ENCODE peak calls at places on chromosome 15, in five cellular contexts. One of them, this sample, is unnamed.

GRCh38 chr15:101323793-101324505 is 28.9 kb upstream of the SNRPA1 start:
- DNase-seq in small intestine: peak; percentile 34
- DNase-seq in SK-N-SH: no peak
- DNase-seq in iPS DF 6.9: no peak
- DNase-seq in left lung: no peak
- DNase-seq in this sample: no peak

GRCh38 chr15:31324739-31325431 is 1.8 kb upstream of the KLF13 start:
- DNase-seq in iPS DF 6.9: no peak
- DNase-seq in SK-N-SH: no peak
- DNase-seq in left lung: no peak
- DNase-seq in small intestine: no peak
- DNase-seq in this sample: no peak

GRCh38 chr15:64619880-64620839 is 155.2 kb downstream of the RBPMS2 start:
- DNase-seq in small intestine: no peak
- DNase-seq in iPS DF 6.9: no peak
- DNase-seq in SK-N-SH: no peak
- DNase-seq in left lung: no peak
- DNase-seq in this sample: no peak

GRCh38 chr15:98567951-98568350 is 80.4 kb upstream of the IGF1R start:
- DNase-seq in SK-N-SH: no peak
- DNase-seq in small intestine: no peak
- DNase-seq in iPS DF 6.9: no peak
- DNase-seq in left lung: no peak
- DNase-seq in this sample: peak; percentile 30

GRCh38 chr15:57452090-57452754 is 75.9 kb downstream of the CGNL1 start:
- DNase-seq in SK-N-SH: no peak
- DNase-seq in iPS DF 6.9: no peak
- DNase-seq in left lung: no peak
- DNase-seq in small intestine: no peak
- DNase-seq in this sample: no peak

GRCh38 chr15:95307115-95307514 is 1023.4 kb upstream of the NR2F2 start:
- DNase-seq in SK-N-SH: no peak
- DNase-seq in iPS DF 6.9: no peak
- DNase-seq in small intestine: no peak
- DNase-seq in left lung: no peak
- DNase-seq in this sample: no peak

GRCh38 chr15:23854535-23855252 is 167.6 kb upstream of the NDN start:
- DNase-seq in left lung: no peak
- DNase-seq in iPS DF 6.9: no peak
- DNase-seq in SK-N-SH: no peak
- DNase-seq in small intestine: no peak
- DNase-seq in this sample: no peak

GRCh38 chr15:71109890-71110289 is 5.4 kb upstream of the THSD4 start:
- DNase-seq in left lung: no peak
- DNase-seq in iPS DF 6.9: no peak
- DNase-seq in SK-N-SH: no peak
- DNase-seq in small intestine: no peak
- DNase-seq in this sample: no peak

GRCh38 chr15:48632651-48633050 is 12.9 kb downstream of the FBN1 start:
- DNase-seq in left lung: no peak
- DNase-seq in SK-N-SH: no peak
- DNase-seq in small intestine: no peak
- DNase-seq in iPS DF 6.9: no peak
- DNase-seq in this sample: no peak

GRCh38 chr15:72534522-72534921 is 60.4 kb downstream of the ARIH1 start:
- DNase-seq in small intestine: no peak
- DNase-seq in SK-N-SH: no peak
- DNase-seq in iPS DF 6.9: no peak
- DNase-seq in left lung: no peak
- DNase-seq in this sample: no peak

GRCh38 chr15:93311620-93312019 is 222.6 kb upstream of the RGMA start:
- DNase-seq in small intestine: no peak
- DNase-seq in SK-N-SH: no peak
- DNase-seq in iPS DF 6.9: no peak
- DNase-seq in left lung: no peak
- DNase-seq in this sample: no peak

GRCh38 chr15:29922191-29922590 is 99.9 kb upstream of the TJP1 start:
- DNase-seq in iPS DF 6.9: no peak
- DNase-seq in left lung: no peak
- DNase-seq in SK-N-SH: no peak
- DNase-seq in small intestine: no peak
- DNase-seq in this sample: no peak

GRCh38 chr15:95919460-95919859 is 411.0 kb upstream of the NR2F2 start:
- DNase-seq in SK-N-SH: no peak
- DNase-seq in iPS DF 6.9: no peak
- DNase-seq in left lung: no peak
- DNase-seq in small intestine: no peak
- DNase-seq in this sample: no peak

GRCh38 chr15:40550381-40551037 is 14.3 kb downstream of the CCDC32 start:
- DNase-seq in SK-N-SH: no peak
- DNase-seq in iPS DF 6.9: no peak
- DNase-seq in left lung: no peak
- DNase-seq in small intestine: no peak
- DNase-seq in this sample: no peak
- H3K4me3 ChIP-seq in SK-N-SH: no peak overlapping the region
- H3K4me3 ChIP-seq in iPS DF 6.9: no peak overlapping the region
- H3K4me3 ChIP-seq in left lung: no peak overlapping the region
- H3K4me3 ChIP-seq in small intestine: no peak overlapping the region
- H3K4me3 ChIP-seq in this sample: no peak overlapping the region

DNA sequence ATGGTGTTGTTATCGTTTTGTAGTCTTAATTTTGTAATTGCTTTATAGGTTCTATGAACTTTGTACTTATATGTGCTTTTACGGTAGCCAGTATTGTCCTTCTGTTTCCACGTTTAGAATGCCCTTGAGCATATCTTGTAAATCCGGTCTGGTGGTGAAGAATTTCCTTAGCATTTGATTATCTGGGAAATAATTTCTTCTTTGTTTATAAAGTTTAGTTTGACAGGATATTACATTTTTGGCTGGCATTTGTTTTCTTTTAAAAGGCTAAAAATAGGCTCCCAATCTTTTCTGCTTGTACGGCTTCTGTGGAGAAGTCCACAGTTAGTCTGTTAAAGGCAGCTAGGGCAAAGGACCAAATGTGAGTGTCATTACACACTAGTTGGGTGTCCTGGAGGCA is 36.7 kb downstream of the SPESP1 start:
- DNase-seq in small intestine: no peak
- DNase-seq in SK-N-SH: no peak
- DNase-seq in left lung: no peak
- DNase-seq in iPS DF 6.9: no peak
- DNase-seq in this sample: no peak
- H3K4me1 ChIP-seq in small intestine: no peaks in the 10 kb centered on the region
- H3K4me1 ChIP-seq in SK-N-SH: no peaks in the 10 kb centered on the region
- H3K4me1 ChIP-seq in left lung: no peaks in the 10 kb centered on the region
- H3K4me1 ChIP-seq in iPS DF 6.9: no peaks in the 10 kb centered on the region
- H3K4me1 ChIP-seq in this sample: no peaks in the 10 kb centered on the region

DNA sequence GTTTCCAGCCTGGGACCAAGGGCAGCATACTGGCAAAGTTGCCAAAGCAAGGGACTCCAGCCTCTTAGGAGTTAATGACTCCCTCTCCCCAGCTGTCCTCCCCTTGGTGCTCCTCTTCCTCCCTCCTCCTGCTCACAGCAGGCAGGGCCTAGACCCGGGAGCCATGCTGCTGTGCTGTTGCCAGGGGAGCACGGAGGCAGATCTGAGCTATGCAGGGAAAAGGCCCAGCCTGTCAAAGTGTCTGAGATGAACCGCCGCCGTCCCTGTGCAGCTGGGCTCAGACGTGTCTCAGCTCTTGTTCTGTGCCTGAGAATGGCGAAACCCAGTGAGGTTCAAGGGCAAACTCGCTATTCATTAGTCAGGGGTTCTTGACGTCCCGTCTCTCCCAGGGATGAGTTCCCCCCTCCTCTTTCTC is 60.8 kb upstream of the POLG start:
- DNase-seq in iPS DF 6.9: no peak
- DNase-seq in SK-N-SH: no peak
- DNase-seq in left lung: no peak
- DNase-seq in small intestine: no peak
- DNase-seq in this sample: no peak
- H3K27me3 ChIP-seq in iPS DF 6.9: peaks cover 91% of the 10 kb centered on the region
- H3K27me3 ChIP-seq in SK-N-SH: no peaks in the 10 kb centered on the region
- H3K27me3 ChIP-seq in left lung: peaks cover 97% of the 10 kb centered on the region
- H3K27me3 ChIP-seq in small intestine: peaks cover 34% of the 10 kb centered on the region
- H3K27me3 ChIP-seq in this sample: no peaks in the 10 kb centered on the region

DNA sequence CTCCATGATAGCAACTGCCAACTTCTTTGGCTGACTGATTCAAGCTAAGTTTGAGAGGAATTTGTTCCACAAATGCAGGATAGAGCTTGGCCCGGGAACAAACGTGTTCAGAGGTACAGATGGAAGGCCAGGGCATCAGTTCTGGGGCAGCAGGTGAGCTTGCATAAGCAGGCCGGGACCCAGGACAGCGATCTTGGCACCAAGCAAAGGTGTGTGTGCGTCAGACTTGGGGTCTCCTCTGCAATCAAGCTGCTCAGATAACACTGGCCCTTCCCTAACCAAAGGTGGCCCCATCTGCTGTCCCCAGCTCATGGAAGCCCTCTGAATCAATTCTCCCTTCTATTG is 155.6 kb downstream of the MEGF11 start:
- DNase-seq in iPS DF 6.9: no peak
- DNase-seq in left lung: peak; percentile 5
- DNase-seq in SK-N-SH: no peak
- DNase-seq in small intestine: no peak
- DNase-seq in this sample: no peak
- H3K4me3 ChIP-seq in iPS DF 6.9: no peak overlapping the region
- H3K4me3 ChIP-seq in left lung: no peak overlapping the region
- H3K4me3 ChIP-seq in SK-N-SH: no peak overlapping the region
- H3K4me3 ChIP-seq in small intestine: no peak overlapping the region
- H3K4me3 ChIP-seq in this sample: no peak overlapping the region

GRCh38 chr15:85750319-85750806 is 44.4 kb downstream of the KLHL25 start:
- DNase-seq in small intestine: no peak
- DNase-seq in SK-N-SH: no peak
- DNase-seq in left lung: peak; percentile 79
- DNase-seq in iPS DF 6.9: no peak
- DNase-seq in this sample: no peak
- H3K4me1 ChIP-seq in small intestine: no peaks in the 10 kb centered on the region
- H3K4me1 ChIP-seq in SK-N-SH: no peaks in the 10 kb centered on the region
- H3K4me1 ChIP-seq in left lung: peaks cover 16% of the 10 kb centered on the region
- H3K4me1 ChIP-seq in iPS DF 6.9: peaks cover 14% of the 10 kb centered on the region
- H3K4me1 ChIP-seq in this sample: peaks cover 3% of the 10 kb centered on the region

DNA sequence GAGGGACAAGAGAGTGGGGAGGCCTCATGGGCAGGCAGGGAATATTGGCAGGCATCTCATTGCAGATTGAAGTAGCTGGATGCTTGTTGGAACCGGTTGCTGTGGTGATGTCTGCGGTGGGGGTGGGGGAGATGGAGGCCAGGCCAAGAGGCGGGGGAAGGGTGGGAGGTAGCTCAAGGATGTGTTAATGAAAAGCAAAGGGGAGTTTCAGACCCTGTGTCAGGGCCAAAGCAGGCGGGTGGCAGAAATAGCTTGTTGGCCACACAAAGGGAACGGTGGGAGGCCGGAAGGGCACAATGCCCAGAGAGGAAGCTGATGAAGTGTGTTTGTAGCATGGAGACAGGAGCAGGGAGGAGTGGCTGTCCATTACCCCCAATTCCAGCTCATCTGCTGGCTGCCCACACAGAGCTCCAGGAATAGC is 28.0 kb downstream of the CCDC33 start:
- DNase-seq in small intestine: no peak
- DNase-seq in iPS DF 6.9: no peak
- DNase-seq in left lung: no peak
- DNase-seq in SK-N-SH: no peak
- DNase-seq in this sample: no peak
- H3K27me3 ChIP-seq in small intestine: peaks cover 2% of the 10 kb centered on the region
- H3K27me3 ChIP-seq in iPS DF 6.9: no peaks in the 10 kb centered on the region
- H3K27me3 ChIP-seq in left lung: peaks cover 59% of the 10 kb centered on the region
- H3K27me3 ChIP-seq in SK-N-SH: no peaks in the 10 kb centered on the region
- H3K27me3 ChIP-seq in this sample: no peaks in the 10 kb centered on the region

GRCh38 chr15:82056900-82057825 is 11.3 kb upstream of the MEX3B start:
- DNase-seq in left lung: no peak
- DNase-seq in SK-N-SH: no peak
- DNase-seq in iPS DF 6.9: no peak
- DNase-seq in small intestine: no peak
- DNase-seq in this sample: no peak
- H3K4me3 ChIP-seq in left lung: no peak overlapping the region
- H3K4me3 ChIP-seq in SK-N-SH: no peak overlapping the region
- H3K4me3 ChIP-seq in iPS DF 6.9: no peak overlapping the region
- H3K4me3 ChIP-seq in small intestine: no peak overlapping the region
- H3K4me3 ChIP-seq in this sample: no peak overlapping the region

GRCh38 chr15:69318033-69318432 is 19.3 kb downstream of the PAQR5 start:
- DNase-seq in small intestine: no peak
- DNase-seq in left lung: no peak
- DNase-seq in SK-N-SH: peak; percentile 4
- DNase-seq in iPS DF 6.9: no peak
- DNase-seq in this sample: no peak
- H3K4me1 ChIP-seq in small intestine: peaks cover 2% of the 10 kb centered on the region
- H3K4me1 ChIP-seq in left lung: peaks cover 18% of the 10 kb centered on the region
- H3K4me1 ChIP-seq in SK-N-SH: no peaks in the 10 kb centered on the region
- H3K4me1 ChIP-seq in iPS DF 6.9: peaks cover 3% of the 10 kb centered on the region
- H3K4me1 ChIP-seq in this sample: peaks cover 11% of the 10 kb centered on the region

GRCh38 chr15:77853008-77853328 is 220.3 kb upstream of the LINGO1 start:
- DNase-seq in iPS DF 6.9: no peak
- DNase-seq in SK-N-SH: no peak
- DNase-seq in small intestine: peak; percentile 60
- DNase-seq in left lung: no peak
- DNase-seq in this sample: no peak

GRCh38 chr15:77852241-77853007 is 219.7 kb upstream of the LINGO1 start:
- DNase-seq in SK-N-SH: no peak
- DNase-seq in left lung: peak; percentile 7
- DNase-seq in iPS DF 6.9: no peak
- DNase-seq in small intestine: peak; percentile 52
- DNase-seq in this sample: no peak

GRCh38 chr15:77853910-77854309 is 221.2 kb upstream of the LINGO1 start:
- DNase-seq in small intestine: no peak
- DNase-seq in iPS DF 6.9: no peak
- DNase-seq in left lung: peak; percentile 17
- DNase-seq in SK-N-SH: no peak
- DNase-seq in this sample: no peak

GRCh38 chr15:77851696-77852095 is 219.0 kb upstream of the LINGO1 start:
- DNase-seq in small intestine: peak; percentile 55
- DNase-seq in left lung: peak; percentile 22
- DNase-seq in iPS DF 6.9: no peak
- DNase-seq in SK-N-SH: peak; percentile 81
- DNase-seq in this sample: no peak

DNA sequence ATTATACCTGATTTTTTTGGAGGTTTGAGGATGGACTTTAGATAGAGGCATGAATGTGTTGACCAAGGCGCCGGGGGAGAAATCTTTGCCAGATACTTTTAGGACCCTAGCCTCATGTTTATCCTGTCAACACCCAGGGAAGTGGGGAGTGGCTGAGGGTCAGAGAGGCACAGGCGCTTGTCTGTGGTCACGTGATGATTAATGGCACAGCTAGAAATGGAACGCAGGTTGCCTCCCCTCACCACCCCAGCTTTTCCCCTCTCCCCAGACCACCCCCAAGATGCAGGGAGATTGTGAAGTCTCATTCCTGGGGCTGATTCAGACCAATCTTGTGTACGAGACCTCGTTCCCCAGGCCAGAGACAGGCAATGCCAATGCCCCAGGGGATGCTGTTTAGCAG is 218.4 kb upstream of the LINGO1 start:
- DNase-seq in SK-N-SH: no peak
- DNase-seq in left lung: peak; percentile 13
- DNase-seq in iPS DF 6.9: no peak
- DNase-seq in small intestine: no peak
- DNase-seq in this sample: no peak
- H3K27me3 ChIP-seq in SK-N-SH: peaks cover 43% of the 10 kb centered on the region
- H3K27me3 ChIP-seq in left lung: peaks cover 51% of the 10 kb centered on the region
- H3K27me3 ChIP-seq in iPS DF 6.9: no peaks in the 10 kb centered on the region
- H3K27me3 ChIP-seq in small intestine: peaks cover 3% of the 10 kb centered on the region
- H3K27me3 ChIP-seq in this sample: no peaks in the 10 kb centered on the region

This sample was measured in BE2C.